ENCODE peak calls at places on chromosomes 5 and 9, in four cellular contexts. One of them, this sample, is unnamed.

GRCh38 chr9:111601237-111602018 is 2.0 kb upstream of the PTGR1 start:
- DNase-seq in GM12878: no peak
- DNase-seq in K562: no peak
- DNase-seq in HepG2: peak
- DNase-seq in this sample: no peak

GRCh38 chr9:91905958-91906585 is 44.0 kb downstream of the ROR2 start:
- DNase-seq in GM12878: no peak
- DNase-seq in K562: peak
- DNase-seq in HepG2: no peak
- DNase-seq in this sample: no peak

GRCh38 chr5:35198096-35198495 is 32.2 kb downstream of the PRLR start:
- DNase-seq in GM12878: no peak
- DNase-seq in K562: no peak
- DNase-seq in HepG2: peak
- DNase-seq in this sample: no peak

GRCh38 chr5:15885156-15885555 is 294.4 kb downstream of the MARCHF11 start:
- DNase-seq in GM12878: no peak
- DNase-seq in K562: no peak
- DNase-seq in HepG2: no peak
- DNase-seq in this sample: no peak

GRCh38 chr5:102718819-102719218 is 36.3 kb upstream of the PAM start:
- DNase-seq in GM12878: no peak
- DNase-seq in K562: no peak
- DNase-seq in HepG2: no peak
- DNase-seq in this sample: no peak

GRCh38 chr5:6889030-6889429 is 175.8 kb downstream of the TENT4A start:
- DNase-seq in GM12878: no peak
- DNase-seq in K562: no peak
- DNase-seq in HepG2: no peak
- DNase-seq in this sample: no peak

GRCh38 chr5:161058751-161059150 is 206.7 kb upstream of the ATP10B start:
- DNase-seq in GM12878: no peak
- DNase-seq in K562: no peak
- DNase-seq in HepG2: no peak
- DNase-seq in this sample: no peak

GRCh38 chr9:91211919-91212318 is 149.8 kb downstream of the AUH start:
- DNase-seq in GM12878: no peak
- DNase-seq in K562: no peak
- DNase-seq in HepG2: peak
- DNase-seq in this sample: no peak

GRCh38 chr9:126500600-126501382 is 112.9 kb upstream of the LMX1B start:
- DNase-seq in GM12878: no peak
- DNase-seq in K562: peak
- DNase-seq in HepG2: peak
- DNase-seq in this sample: peak

GRCh38 chr5:577800-578199 is 34.3 kb upstream of the CEP72 start:
- DNase-seq in GM12878: no peak
- DNase-seq in K562: no peak
- DNase-seq in HepG2: no peak
- DNase-seq in this sample: no peak

GRCh38 chr9:101849102-101849707 is 110.8 kb upstream of the GRIN3A start:
- DNase-seq in GM12878: no peak
- DNase-seq in K562: no peak
- DNase-seq in HepG2: peak
- DNase-seq in this sample: no peak

GRCh38 chr9:130138791-130139190 is 33.4 kb upstream of the NCS1 start:
- DNase-seq in GM12878: no peak
- DNase-seq in K562: no peak
- DNase-seq in HepG2: no peak
- DNase-seq in this sample: no peak

GRCh38 chr5:77376624-77377023 is 115.5 kb downstream of the WDR41 start:
- DNase-seq in GM12878: no peak
- DNase-seq in K562: no peak
- DNase-seq in HepG2: no peak
- DNase-seq in this sample: no peak

GRCh38 chr9:93306579-93307091 is 122.7 kb downstream of the WNK2 start:
- DNase-seq in GM12878: no peak
- DNase-seq in K562: no peak
- DNase-seq in HepG2: no peak
- DNase-seq in this sample: no peak

GRCh38 chr5:74028406-74028805 is 402.4 kb downstream of the ARHGEF28 start:
- DNase-seq in GM12878: no peak
- DNase-seq in K562: no peak
- DNase-seq in HepG2: no peak
- DNase-seq in this sample: no peak

GRCh38 chr9:102032614-102033013 is 294.2 kb upstream of the GRIN3A start:
- DNase-seq in GM12878: no peak
- DNase-seq in K562: no peak
- DNase-seq in HepG2: no peak
- DNase-seq in this sample: no peak

GRCh38 chr5:59725393-59725768 is 168.1 kb downstream of the PDE4D start:
- DNase-seq in GM12878: no peak
- DNase-seq in K562: no peak
- DNase-seq in HepG2: no peak
- DNase-seq in this sample: no peak

GRCh38 chr5:95704150-95704549 is 21.4 kb upstream of the SPATA9 start:
- DNase-seq in GM12878: no peak
- DNase-seq in K562: no peak
- DNase-seq in HepG2: no peak
- DNase-seq in this sample: no peak

GRCh38 chr5:1918488-1919208 is 35.9 kb upstream of the IRX4 start:
- DNase-seq in GM12878: no peak
- DNase-seq in K562: no peak
- DNase-seq in HepG2: no peak
- DNase-seq in this sample: no peak

GRCh38 chr9:134055981-134056461 is 11.8 kb downstream of the BRD3 start:
- DNase-seq in GM12878: no peak
- DNase-seq in K562: no peak
- DNase-seq in HepG2: no peak
- DNase-seq in this sample: no peak

GRCh38 chr9:89969156-89969566 is 364.3 kb downstream of the GADD45G start:
- DNase-seq in GM12878: no peak
- DNase-seq in K562: no peak
- DNase-seq in HepG2: peak
- DNase-seq in this sample: no peak
- TF ChIP-seq FOXK2 in GM12878: no peak
- TF ChIP-seq FOXK2 in K562: no peak
- TF ChIP-seq FOXK2 in HepG2: no peak
- TF ChIP-seq FOXK2 in this sample: no peak

GRCh38 chr9:223167-223566 is 8.5 kb downstream of the DOCK8 start:
- DNase-seq in GM12878: no peak
- DNase-seq in K562: no peak
- DNase-seq in HepG2: no peak
- DNase-seq in this sample: no peak

GRCh38 chr9:227882-228281 is 13.2 kb downstream of the DOCK8 start:
- DNase-seq in GM12878: no peak
- DNase-seq in K562: no peak
- DNase-seq in HepG2: no peak
- DNase-seq in this sample: no peak

GRCh38 chr9:221989-222776 is 7.5 kb downstream of the DOCK8 start:
- DNase-seq in GM12878: no peak
- DNase-seq in K562: no peak
- DNase-seq in HepG2: peak
- DNase-seq in this sample: no peak

GRCh38 chr9:228929-229695 is 14.4 kb downstream of the DOCK8 start:
- DNase-seq in GM12878: no peak
- DNase-seq in K562: no peak
- DNase-seq in HepG2: no peak
- DNase-seq in this sample: no peak

DNA sequence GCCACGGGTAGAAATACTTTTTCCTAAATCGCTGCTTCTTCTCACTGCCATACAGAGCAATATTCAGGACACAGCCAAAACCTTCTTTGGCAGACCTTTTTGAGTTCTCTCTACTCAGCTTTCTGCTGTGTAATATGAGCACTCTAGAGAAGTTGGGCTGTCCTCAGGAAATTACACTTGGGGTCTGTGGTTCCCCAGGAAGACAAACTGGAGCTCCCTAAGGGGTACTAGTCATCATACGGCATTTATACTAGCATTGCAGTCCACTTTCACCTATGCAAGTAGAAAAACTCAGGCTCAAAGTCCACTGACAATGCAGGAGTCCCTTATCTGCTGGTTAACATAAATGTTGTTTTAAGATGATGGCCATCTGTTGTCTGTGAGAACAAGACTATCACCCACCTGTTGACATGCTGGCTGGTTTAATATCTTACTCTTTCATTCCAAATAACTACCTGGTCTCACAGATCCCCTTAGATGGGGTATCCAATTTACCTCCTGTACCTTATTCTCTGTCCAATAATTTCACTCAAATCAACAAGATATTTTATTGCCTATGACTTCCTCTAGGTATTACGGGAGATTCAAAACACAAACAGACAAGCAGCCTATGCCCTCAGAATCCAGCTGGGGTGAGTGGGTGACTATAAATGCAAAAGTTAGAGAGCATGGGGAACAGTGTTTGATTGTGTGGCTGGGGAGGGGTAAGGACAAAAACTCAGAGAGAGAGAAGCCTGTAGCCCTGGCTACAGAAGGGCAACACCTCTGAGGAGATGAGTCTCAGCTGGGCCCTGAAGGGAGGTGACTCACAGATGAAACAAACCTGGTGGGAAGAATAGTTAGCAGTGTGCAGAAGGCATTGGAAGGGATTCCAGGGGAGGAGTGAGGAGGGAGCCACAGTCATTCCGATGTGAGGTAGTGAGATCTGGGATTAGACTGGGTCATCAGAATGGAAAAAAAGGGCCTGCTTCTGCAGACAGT is 10.2 kb downstream of the DOCK8 start:
- DNase-seq in GM12878: no peak
- DNase-seq in K562: no peak
- DNase-seq in HepG2: peak
- DNase-seq in this sample: no peak
- TF ChIP-seq FOXK2 in GM12878: no peak
- TF ChIP-seq FOXK2 in K562: no peak
- TF ChIP-seq FOXK2 in HepG2: no peak
- TF ChIP-seq FOXK2 in this sample: no peak

GRCh38 chr5:83720805-83721431 is at the start of gene HAPLN1:
- DNase-seq in GM12878: no peak
- DNase-seq in K562: no peak
- DNase-seq in HepG2: no peak
- DNase-seq in this sample: no peak

GRCh38 chr5:83724001-83724400 is 3.3 kb upstream of the HAPLN1 start:
- DNase-seq in GM12878: no peak
- DNase-seq in K562: no peak
- DNase-seq in HepG2: peak
- DNase-seq in this sample: no peak

GRCh38 chr5:83718936-83719495 is 1.6 kb downstream of the HAPLN1 start:
- DNase-seq in GM12878: no peak
- DNase-seq in K562: no peak
- DNase-seq in HepG2: no peak
- DNase-seq in this sample: no peak

GRCh38 chr5:83724915-83725314 is 4.3 kb upstream of the HAPLN1 start:
- DNase-seq in GM12878: no peak
- DNase-seq in K562: no peak
- DNase-seq in HepG2: no peak
- DNase-seq in this sample: no peak

DNA sequence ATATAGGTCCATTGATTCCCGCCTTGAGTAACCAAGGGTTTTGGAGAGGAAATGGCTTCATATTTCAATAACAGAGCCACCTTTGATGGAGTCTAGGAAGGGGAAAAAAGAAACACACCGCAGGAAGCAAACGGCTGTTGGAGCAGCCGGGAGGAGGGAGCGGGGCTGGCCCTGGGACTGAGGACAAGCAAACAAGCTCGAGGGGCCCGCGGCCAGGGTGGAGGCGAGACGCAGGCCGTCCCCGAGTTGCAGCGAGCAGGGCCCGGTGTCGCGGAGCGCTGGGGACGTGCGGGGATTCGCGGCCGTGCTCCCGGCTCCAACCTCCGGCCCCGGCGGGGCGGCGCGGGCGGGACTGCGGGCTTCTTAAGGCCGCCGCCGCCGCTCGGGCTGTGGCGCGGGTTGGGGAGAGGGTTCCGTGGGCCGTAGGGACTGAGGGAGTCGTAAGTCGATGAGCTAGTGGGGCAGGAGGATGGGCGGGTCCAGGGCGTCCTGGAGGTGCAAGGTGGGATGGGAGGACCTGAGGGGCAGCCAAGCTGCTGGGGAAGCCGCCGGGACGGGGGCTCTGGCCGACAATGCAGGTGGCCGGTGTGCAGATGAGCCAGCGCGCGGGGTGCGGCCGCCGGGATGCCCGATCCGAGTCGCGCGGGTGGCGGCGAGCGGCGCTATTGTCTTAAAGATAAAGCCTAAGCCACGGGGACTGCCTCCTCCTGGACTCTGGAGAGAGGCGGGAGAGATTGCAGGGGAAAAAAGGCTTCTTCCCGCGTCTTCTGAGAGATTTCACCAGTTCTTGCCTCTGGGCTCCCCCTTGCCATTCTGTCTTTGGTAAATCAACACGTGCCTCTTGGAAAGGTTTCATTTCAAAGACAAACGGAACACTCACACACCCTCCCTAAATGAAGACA is 1.5 kb upstream of the HAPLN1 start:
- DNase-seq in GM12878: no peak
- DNase-seq in K562: no peak
- DNase-seq in HepG2: peak
- DNase-seq in this sample: peak
- TF ChIP-seq FOXK2 in GM12878: no peak
- TF ChIP-seq FOXK2 in K562: no peak
- TF ChIP-seq FOXK2 in HepG2: no peak
- TF ChIP-seq FOXK2 in this sample: no peak

GRCh38 chr5:172444110-172444510 is 10.2 kb downstream of the SH3PXD2B start:
- DNase-seq in GM12878: no peak
- DNase-seq in K562: no peak
- DNase-seq in HepG2: no peak
- DNase-seq in this sample: no peak

GRCh38 chr5:172441262-172441751 is 13.0 kb downstream of the SH3PXD2B start:
- DNase-seq in GM12878: no peak
- DNase-seq in K562: no peak
- DNase-seq in HepG2: no peak
- DNase-seq in this sample: no peak

GRCh38 chr5:172442592-172442991 is 11.7 kb downstream of the SH3PXD2B start:
- DNase-seq in GM12878: no peak
- DNase-seq in K562: no peak
- DNase-seq in HepG2: no peak
- DNase-seq in this sample: no peak

GRCh38 chr5:172444626-172445365 is 9.5 kb downstream of the SH3PXD2B start:
- DNase-seq in GM12878: no peak
- DNase-seq in K562: no peak
- DNase-seq in HepG2: no peak
- DNase-seq in this sample: no peak

DNA sequence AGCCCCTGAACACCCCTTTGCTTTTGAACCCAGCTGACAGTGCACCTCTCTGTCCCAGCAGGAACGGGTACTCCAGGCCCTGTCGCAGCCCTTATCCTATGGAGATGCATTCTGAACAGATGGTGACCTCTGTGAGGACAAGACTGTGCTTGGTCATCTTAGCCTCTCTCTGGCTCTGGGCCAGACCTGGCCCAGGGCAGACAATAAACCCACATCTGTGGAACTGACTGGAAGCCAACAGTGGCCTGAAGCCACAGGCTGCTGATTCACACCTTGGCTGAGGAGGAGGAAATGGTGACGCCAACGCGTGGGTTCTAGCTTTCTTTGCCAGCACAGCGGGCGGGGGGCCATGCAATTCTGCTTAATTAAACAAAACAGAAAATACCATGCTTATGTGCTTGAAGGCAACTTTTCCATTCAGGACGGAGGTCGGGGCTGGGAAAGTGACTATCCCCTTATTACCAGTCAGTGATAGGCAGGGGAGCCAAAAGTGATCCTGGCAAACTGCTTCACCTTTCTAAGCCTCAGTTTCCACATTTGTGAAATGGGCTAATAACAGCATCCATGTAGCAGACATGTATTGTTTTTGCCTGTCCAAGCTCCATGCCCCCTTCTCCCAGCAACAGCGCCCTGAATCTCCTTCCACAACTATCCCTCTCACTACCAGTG is 10.8 kb downstream of the SH3PXD2B start:
- DNase-seq in GM12878: no peak
- DNase-seq in K562: peak
- DNase-seq in HepG2: no peak
- DNase-seq in this sample: no peak
- TF ChIP-seq FOXK2 in GM12878: no peak
- TF ChIP-seq FOXK2 in K562: no peak
- TF ChIP-seq FOXK2 in HepG2: no peak
- TF ChIP-seq FOXK2 in this sample: no peak